ENCODE peak calls at places on chromosomes 16 and 17, in six cellular contexts. X, W, J, N, B and Q are unnamed samples.

GRCh38 chr17:50620848-50621247 is 13.8 kb upstream of the ABCC3 start:
- DNase-seq in X (no peak), N (no peak), W (no peak), J (no peak), B (no peak), Q (peak; percentile 74)

GRCh38 chr17:50922107-50922506 is 56.0 kb upstream of the TOB1 start:
- DNase-seq in W (no peak), B (no peak), N (no peak), J (no peak), X (no peak), Q (no peak)

GRCh38 chr16:66515543-66516171 is 34.3 kb downstream of the TK2 start:
- DNase-seq in B (peak; percentile 62), X (peak; percentile 73), N (peak; percentile 79), J (peak; percentile 82), W (no peak), Q (peak; percentile 14)

GRCh38 chr17:19370493-19370960 is 7.8 kb upstream of the MAPK7 start:
- DNase-seq in W (no peak), X (peak; percentile 77), J (peak; percentile 48), B (no peak), N (no peak), Q (no peak)

GRCh38 chr17:58311429-58311894 is 17.1 kb downstream of the TSPOAP1 start:
- DNase-seq in W (no peak), B (no peak), X (peak; percentile 34), N (no peak), J (no peak), Q (no peak)

GRCh38 chr17:40909755-40910154 is 24.7 kb upstream of the KRT20 start:
- DNase-seq in B (no peak), N (peak; percentile 49), J (no peak), X (no peak), W (no peak), Q (peak; percentile 44)

GRCh38 chr16:51239196-51239595 is 88.1 kb upstream of the SALL1 start:
- DNase-seq in W (no peak), X (no peak), N (no peak), J (no peak), B (no peak), Q (no peak)

GRCh38 chr16:63188076-63188771 is 1152.0 kb upstream of the CDH8 start:
- DNase-seq in J (no peak), W (no peak), B (no peak), X (no peak), N (no peak), Q (no peak)

GRCh38 chr17:68290268-68290954 is 516 bp downstream of the SLC16A6 start:
- DNase-seq in W (peak; percentile 40), B (peak; percentile 24), J (peak; percentile 24), N (no peak), X (peak; percentile 76), Q (peak; percentile 14)